ENCODE peak calls at places on chromosome 1, in seven cellular contexts. One of them, this sample, is unnamed.

GRCh38 chr1:101781437-101781836 is 215.3 kb downstream of the OLFM3 start:
- DNase-seq in stimulated activated CD4-positive, alpha-beta T cell treated with anti-CD3 and anti-CD28 coated beads, Interleukin-2, amount 100 ng/mL, for 48 hours: no peak
- DNase-seq in prostate gland: peak; percentile 6
- DNase-seq in NAMALWA: peak; percentile 9
- DNase-seq in activated T-cell treated with anti-CD3 and anti-CD28 coated beads, Interleukin-2, amount 50 U/mL, for 48 hours: no peak
- DNase-seq in hypothalamus: no peak
- DNase-seq in C1 segment of cervical spinal cord: no peak
- DNase-seq in this sample: no peak

GRCh38 chr1:67013573-67013972 is 40.4 kb downstream of the SLC35D1 start:
- DNase-seq in hypothalamus: no peak
- DNase-seq in prostate gland: no peak
- DNase-seq in activated T-cell treated with anti-CD3 and anti-CD28 coated beads, Interleukin-2, amount 50 U/mL, for 48 hours: no peak
- DNase-seq in C1 segment of cervical spinal cord: no peak
- DNase-seq in NAMALWA: no peak
- DNase-seq in stimulated activated CD4-positive, alpha-beta T cell treated with anti-CD3 and anti-CD28 coated beads, Interleukin-2, amount 100 ng/mL, for 48 hours: no peak
- DNase-seq in this sample: no peak

GRCh38 chr1:25469177-25469576 is 38.5 kb downstream of the MACO1 start:
- DNase-seq in prostate gland: no peak
- DNase-seq in activated T-cell treated with anti-CD3 and anti-CD28 coated beads, Interleukin-2, amount 50 U/mL, for 48 hours: no peak
- DNase-seq in stimulated activated CD4-positive, alpha-beta T cell treated with anti-CD3 and anti-CD28 coated beads, Interleukin-2, amount 100 ng/mL, for 48 hours: no peak
- DNase-seq in NAMALWA: no peak
- DNase-seq in hypothalamus: no peak
- DNase-seq in C1 segment of cervical spinal cord: no peak
- DNase-seq in this sample: no peak

GRCh38 chr1:27299385-27300252 is 22.3 kb upstream of the TMEM222 start:
- DNase-seq in NAMALWA: no peak
- DNase-seq in C1 segment of cervical spinal cord: peak; percentile 69
- DNase-seq in hypothalamus: peak; percentile 46
- DNase-seq in prostate gland: peak; percentile 86
- DNase-seq in stimulated activated CD4-positive, alpha-beta T cell treated with anti-CD3 and anti-CD28 coated beads, Interleukin-2, amount 100 ng/mL, for 48 hours: no peak
- DNase-seq in activated T-cell treated with anti-CD3 and anti-CD28 coated beads, Interleukin-2, amount 50 U/mL, for 48 hours: no peak
- DNase-seq in this sample: no peak

GRCh38 chr1:115222616-115223402 is 115.2 kb downstream of the NGF start:
- DNase-seq in hypothalamus: no peak
- DNase-seq in NAMALWA: no peak
- DNase-seq in prostate gland: no peak
- DNase-seq in C1 segment of cervical spinal cord: no peak
- DNase-seq in stimulated activated CD4-positive, alpha-beta T cell treated with anti-CD3 and anti-CD28 coated beads, Interleukin-2, amount 100 ng/mL, for 48 hours: no peak
- DNase-seq in activated T-cell treated with anti-CD3 and anti-CD28 coated beads, Interleukin-2, amount 50 U/mL, for 48 hours: no peak
- DNase-seq in this sample: no peak

GRCh38 chr1:156726549-156727226 is 1.6 kb upstream of the METTL25B start:
- DNase-seq in C1 segment of cervical spinal cord: peak; percentile 13
- DNase-seq in hypothalamus: peak; percentile 33
- DNase-seq in prostate gland: no peak
- DNase-seq in activated T-cell treated with anti-CD3 and anti-CD28 coated beads, Interleukin-2, amount 50 U/mL, for 48 hours: peak; percentile 75
- DNase-seq in stimulated activated CD4-positive, alpha-beta T cell treated with anti-CD3 and anti-CD28 coated beads, Interleukin-2, amount 100 ng/mL, for 48 hours: peak; percentile 64
- DNase-seq in NAMALWA: peak; percentile 92
- DNase-seq in this sample: no peak

GRCh38 chr1:28915036-28915895 is 897 bp downstream of the EPB41 start:
- DNase-seq in hypothalamus: peak; percentile 32
- DNase-seq in C1 segment of cervical spinal cord: no peak
- DNase-seq in activated T-cell treated with anti-CD3 and anti-CD28 coated beads, Interleukin-2, amount 50 U/mL, for 48 hours: peak; percentile 66
- DNase-seq in stimulated activated CD4-positive, alpha-beta T cell treated with anti-CD3 and anti-CD28 coated beads, Interleukin-2, amount 100 ng/mL, for 48 hours: no peak
- DNase-seq in prostate gland: peak; percentile 30
- DNase-seq in NAMALWA: peak; percentile 62
- DNase-seq in this sample: no peak

GRCh38 chr1:151347523-151348246 is 633 bp upstream of the RFX5 start:
- DNase-seq in stimulated activated CD4-positive, alpha-beta T cell treated with anti-CD3 and anti-CD28 coated beads, Interleukin-2, amount 100 ng/mL, for 48 hours: no peak
- DNase-seq in activated T-cell treated with anti-CD3 and anti-CD28 coated beads, Interleukin-2, amount 50 U/mL, for 48 hours: no peak
- DNase-seq in C1 segment of cervical spinal cord: no peak
- DNase-seq in prostate gland: no peak
- DNase-seq in hypothalamus: no peak
- DNase-seq in NAMALWA: peak; percentile 51
- DNase-seq in this sample: no peak

GRCh38 chr1:207805841-207806421 is 54.1 kb downstream of the CD46 start:
- DNase-seq in hypothalamus: peak; percentile 54
- DNase-seq in stimulated activated CD4-positive, alpha-beta T cell treated with anti-CD3 and anti-CD28 coated beads, Interleukin-2, amount 100 ng/mL, for 48 hours: no peak
- DNase-seq in C1 segment of cervical spinal cord: no peak
- DNase-seq in activated T-cell treated with anti-CD3 and anti-CD28 coated beads, Interleukin-2, amount 50 U/mL, for 48 hours: no peak
- DNase-seq in prostate gland: peak; percentile 45
- DNase-seq in NAMALWA: no peak
- DNase-seq in this sample: no peak

GRCh38 chr1:54153548-54154439 is 994 bp upstream of the CDCP2 start:
- DNase-seq in NAMALWA: no peak
- DNase-seq in activated T-cell treated with anti-CD3 and anti-CD28 coated beads, Interleukin-2, amount 50 U/mL, for 48 hours: no peak
- DNase-seq in prostate gland: peak; percentile 74
- DNase-seq in stimulated activated CD4-positive, alpha-beta T cell treated with anti-CD3 and anti-CD28 coated beads, Interleukin-2, amount 100 ng/mL, for 48 hours: no peak
- DNase-seq in C1 segment of cervical spinal cord: peak; percentile 25
- DNase-seq in hypothalamus: no peak
- DNase-seq in this sample: no peak

GRCh38 chr1:44775930-44776748 is 799 bp downstream of the RPS8 start:
- DNase-seq in NAMALWA: peak; percentile 54
- DNase-seq in stimulated activated CD4-positive, alpha-beta T cell treated with anti-CD3 and anti-CD28 coated beads, Interleukin-2, amount 100 ng/mL, for 48 hours: no peak
- DNase-seq in C1 segment of cervical spinal cord: peak; percentile 71
- DNase-seq in hypothalamus: peak; percentile 57
- DNase-seq in activated T-cell treated with anti-CD3 and anti-CD28 coated beads, Interleukin-2, amount 50 U/mL, for 48 hours: peak; percentile 58
- DNase-seq in prostate gland: no peak
- DNase-seq in this sample: peak; percentile 59

GRCh38 chr1:197868751-197869501 is 33.5 kb upstream of the C1orf53 start:
- DNase-seq in activated T-cell treated with anti-CD3 and anti-CD28 coated beads, Interleukin-2, amount 50 U/mL, for 48 hours: no peak
- DNase-seq in prostate gland: peak; percentile 25
- DNase-seq in C1 segment of cervical spinal cord: no peak
- DNase-seq in hypothalamus: no peak
- DNase-seq in NAMALWA: peak; percentile 63
- DNase-seq in stimulated activated CD4-positive, alpha-beta T cell treated with anti-CD3 and anti-CD28 coated beads, Interleukin-2, amount 100 ng/mL, for 48 hours: peak; percentile 20
- DNase-seq in this sample: no peak

GRCh38 chr1:183945432-183946308 is 91.9 kb downstream of the COLGALT2 start:
- DNase-seq in activated T-cell treated with anti-CD3 and anti-CD28 coated beads, Interleukin-2, amount 50 U/mL, for 48 hours: no peak
- DNase-seq in prostate gland: no peak
- DNase-seq in stimulated activated CD4-positive, alpha-beta T cell treated with anti-CD3 and anti-CD28 coated beads, Interleukin-2, amount 100 ng/mL, for 48 hours: no peak
- DNase-seq in hypothalamus: no peak
- DNase-seq in C1 segment of cervical spinal cord: no peak
- DNase-seq in NAMALWA: no peak
- DNase-seq in this sample: no peak

GRCh38 chr1:14140800-14141526 is 441.0 kb downstream of the PRDM2 start:
- DNase-seq in prostate gland: peak; percentile 64
- DNase-seq in activated T-cell treated with anti-CD3 and anti-CD28 coated beads, Interleukin-2, amount 50 U/mL, for 48 hours: no peak
- DNase-seq in C1 segment of cervical spinal cord: peak; percentile 56
- DNase-seq in stimulated activated CD4-positive, alpha-beta T cell treated with anti-CD3 and anti-CD28 coated beads, Interleukin-2, amount 100 ng/mL, for 48 hours: no peak
- DNase-seq in hypothalamus: peak; percentile 31
- DNase-seq in NAMALWA: no peak
- DNase-seq in this sample: no peak

GRCh38 chr1:165226326-165226725 is 130.2 kb downstream of the LMX1A start:
- DNase-seq in C1 segment of cervical spinal cord: no peak
- DNase-seq in hypothalamus: no peak
- DNase-seq in prostate gland: no peak
- DNase-seq in activated T-cell treated with anti-CD3 and anti-CD28 coated beads, Interleukin-2, amount 50 U/mL, for 48 hours: no peak
- DNase-seq in stimulated activated CD4-positive, alpha-beta T cell treated with anti-CD3 and anti-CD28 coated beads, Interleukin-2, amount 100 ng/mL, for 48 hours: no peak
- DNase-seq in NAMALWA: no peak
- DNase-seq in this sample: peak; percentile 34

GRCh38 chr1:209238356-209238755 is 345.2 kb upstream of the CAMK1G start:
- DNase-seq in NAMALWA: no peak
- DNase-seq in stimulated activated CD4-positive, alpha-beta T cell treated with anti-CD3 and anti-CD28 coated beads, Interleukin-2, amount 100 ng/mL, for 48 hours: no peak
- DNase-seq in hypothalamus: no peak
- DNase-seq in prostate gland: no peak
- DNase-seq in C1 segment of cervical spinal cord: no peak
- DNase-seq in activated T-cell treated with anti-CD3 and anti-CD28 coated beads, Interleukin-2, amount 50 U/mL, for 48 hours: no peak
- DNase-seq in this sample: no peak

GRCh38 chr1:170261669-170262068 is 115.9 kb downstream of the NTMT2 start:
- DNase-seq in C1 segment of cervical spinal cord: no peak
- DNase-seq in NAMALWA: no peak
- DNase-seq in stimulated activated CD4-positive, alpha-beta T cell treated with anti-CD3 and anti-CD28 coated beads, Interleukin-2, amount 100 ng/mL, for 48 hours: no peak
- DNase-seq in prostate gland: no peak
- DNase-seq in hypothalamus: no peak
- DNase-seq in activated T-cell treated with anti-CD3 and anti-CD28 coated beads, Interleukin-2, amount 50 U/mL, for 48 hours: no peak
- DNase-seq in this sample: no peak

GRCh38 chr1:245153645-245154428 is 948 bp upstream of the KIF26B start:
- DNase-seq in activated T-cell treated with anti-CD3 and anti-CD28 coated beads, Interleukin-2, amount 50 U/mL, for 48 hours: peak; percentile 37
- DNase-seq in C1 segment of cervical spinal cord: no peak
- DNase-seq in prostate gland: no peak
- DNase-seq in NAMALWA: no peak
- DNase-seq in hypothalamus: peak; percentile 18
- DNase-seq in stimulated activated CD4-positive, alpha-beta T cell treated with anti-CD3 and anti-CD28 coated beads, Interleukin-2, amount 100 ng/mL, for 48 hours: no peak
- DNase-seq in this sample: no peak

GRCh38 chr1:230857077-230857476 is 11.2 kb downstream of the C1orf198 start:
- DNase-seq in prostate gland: no peak
- DNase-seq in hypothalamus: peak; percentile 72
- DNase-seq in C1 segment of cervical spinal cord: peak; percentile 73
- DNase-seq in stimulated activated CD4-positive, alpha-beta T cell treated with anti-CD3 and anti-CD28 coated beads, Interleukin-2, amount 100 ng/mL, for 48 hours: no peak
- DNase-seq in NAMALWA: no peak
- DNase-seq in activated T-cell treated with anti-CD3 and anti-CD28 coated beads, Interleukin-2, amount 50 U/mL, for 48 hours: no peak
- DNase-seq in this sample: peak; percentile 57

GRCh38 chr1:116988248-116988647 is 13.3 kb upstream of the CD101 start:
- DNase-seq in NAMALWA: no peak
- DNase-seq in stimulated activated CD4-positive, alpha-beta T cell treated with anti-CD3 and anti-CD28 coated beads, Interleukin-2, amount 100 ng/mL, for 48 hours: no peak
- DNase-seq in hypothalamus: no peak
- DNase-seq in prostate gland: no peak
- DNase-seq in C1 segment of cervical spinal cord: no peak
- DNase-seq in activated T-cell treated with anti-CD3 and anti-CD28 coated beads, Interleukin-2, amount 50 U/mL, for 48 hours: no peak
- DNase-seq in this sample: no peak

GRCh38 chr1:84851839-84852238 is 41.2 kb downstream of the LPAR3 start:
- DNase-seq in stimulated activated CD4-positive, alpha-beta T cell treated with anti-CD3 and anti-CD28 coated beads, Interleukin-2, amount 100 ng/mL, for 48 hours: no peak
- DNase-seq in prostate gland: no peak
- DNase-seq in activated T-cell treated with anti-CD3 and anti-CD28 coated beads, Interleukin-2, amount 50 U/mL, for 48 hours: no peak
- DNase-seq in hypothalamus: no peak
- DNase-seq in C1 segment of cervical spinal cord: no peak
- DNase-seq in NAMALWA: no peak
- DNase-seq in this sample: no peak

GRCh38 chr1:111582644-111583618 is 36.7 kb upstream of the RAP1A start:
- DNase-seq in NAMALWA: no peak
- DNase-seq in activated T-cell treated with anti-CD3 and anti-CD28 coated beads, Interleukin-2, amount 50 U/mL, for 48 hours: no peak
- DNase-seq in stimulated activated CD4-positive, alpha-beta T cell treated with anti-CD3 and anti-CD28 coated beads, Interleukin-2, amount 100 ng/mL, for 48 hours: no peak
- DNase-seq in prostate gland: no peak
- DNase-seq in hypothalamus: no peak
- DNase-seq in C1 segment of cervical spinal cord: no peak
- DNase-seq in this sample: no peak

GRCh38 chr1:110056776-110057175 is 13.7 kb downstream of the ALX3 start:
- DNase-seq in hypothalamus: no peak
- DNase-seq in stimulated activated CD4-positive, alpha-beta T cell treated with anti-CD3 and anti-CD28 coated beads, Interleukin-2, amount 100 ng/mL, for 48 hours: no peak
- DNase-seq in prostate gland: no peak
- DNase-seq in activated T-cell treated with anti-CD3 and anti-CD28 coated beads, Interleukin-2, amount 50 U/mL, for 48 hours: no peak
- DNase-seq in C1 segment of cervical spinal cord: no peak
- DNase-seq in NAMALWA: no peak
- DNase-seq in this sample: no peak

GRCh38 chr1:22317231-22317919 is 134.3 kb upstream of the ZBTB40 start:
- DNase-seq in C1 segment of cervical spinal cord: no peak
- DNase-seq in NAMALWA: peak; percentile 49
- DNase-seq in hypothalamus: no peak
- DNase-seq in prostate gland: no peak
- DNase-seq in activated T-cell treated with anti-CD3 and anti-CD28 coated beads, Interleukin-2, amount 50 U/mL, for 48 hours: peak; percentile 35
- DNase-seq in stimulated activated CD4-positive, alpha-beta T cell treated with anti-CD3 and anti-CD28 coated beads, Interleukin-2, amount 100 ng/mL, for 48 hours: peak; percentile 5
- DNase-seq in this sample: no peak

GRCh38 chr1:226064168-226064815 is 1.8 kb downstream of the H3-3A start:
- DNase-seq in prostate gland: no peak
- DNase-seq in activated T-cell treated with anti-CD3 and anti-CD28 coated beads, Interleukin-2, amount 50 U/mL, for 48 hours: no peak
- DNase-seq in NAMALWA: peak; percentile 59
- DNase-seq in hypothalamus: no peak
- DNase-seq in C1 segment of cervical spinal cord: no peak
- DNase-seq in stimulated activated CD4-positive, alpha-beta T cell treated with anti-CD3 and anti-CD28 coated beads, Interleukin-2, amount 100 ng/mL, for 48 hours: no peak
- DNase-seq in this sample: no peak

GRCh38 chr1:110675060-110675791 is 486 bp upstream of the KCNA3 start:
- DNase-seq in hypothalamus: no peak
- DNase-seq in prostate gland: no peak
- DNase-seq in NAMALWA: no peak
- DNase-seq in activated T-cell treated with anti-CD3 and anti-CD28 coated beads, Interleukin-2, amount 50 U/mL, for 48 hours: no peak
- DNase-seq in C1 segment of cervical spinal cord: no peak
- DNase-seq in stimulated activated CD4-positive, alpha-beta T cell treated with anti-CD3 and anti-CD28 coated beads, Interleukin-2, amount 100 ng/mL, for 48 hours: no peak
- DNase-seq in this sample: no peak

GRCh38 chr1:14010431-14010830 is 310.4 kb downstream of the PRDM2 start:
- DNase-seq in activated T-cell treated with anti-CD3 and anti-CD28 coated beads, Interleukin-2, amount 50 U/mL, for 48 hours: no peak
- DNase-seq in stimulated activated CD4-positive, alpha-beta T cell treated with anti-CD3 and anti-CD28 coated beads, Interleukin-2, amount 100 ng/mL, for 48 hours: no peak
- DNase-seq in C1 segment of cervical spinal cord: no peak
- DNase-seq in hypothalamus: no peak
- DNase-seq in prostate gland: no peak
- DNase-seq in NAMALWA: no peak
- DNase-seq in this sample: no peak